ENCODE peak calls at places on chromosomes 16 and 17, in four cellular contexts. One of them, this sample, is unnamed.

GRCh38 chr17:44352922-44353655 is 8.0 kb downstream of the GRN start:
- DNase-seq in IMR-90: no peak
- DNase-seq in A549: no peak
- DNase-seq in K562: peak
- DNase-seq in this sample: no peak

GRCh38 chr17:28379814-28380571 is 8.5 kb downstream of the SARM1 start:
- DNase-seq in K562: no peak
- DNase-seq in A549: peak
- DNase-seq in IMR-90: peak
- DNase-seq in this sample: no peak

GRCh38 chr17:43766413-43767052 is 7.9 kb upstream of the SOST start:
- DNase-seq in A549: peak
- DNase-seq in IMR-90: peak
- DNase-seq in K562: peak
- DNase-seq in this sample: no peak

GRCh38 chr16:31703526-31704128 is 170.0 kb upstream of the ZNF267 start:
- DNase-seq in A549: no peak
- DNase-seq in IMR-90: no peak
- DNase-seq in K562: no peak
- DNase-seq in this sample: no peak

GRCh38 chr17:81515530-81516041 is 3.0 kb upstream of the ACTG1 start:
- DNase-seq in A549: no peak
- DNase-seq in IMR-90: no peak
- DNase-seq in K562: no peak
- DNase-seq in this sample: no peak

GRCh38 chr16:63578791-63579190 is 1542.6 kb upstream of the CDH8 start:
- DNase-seq in IMR-90: no peak
- DNase-seq in K562: no peak
- DNase-seq in A549: no peak
- DNase-seq in this sample: no peak

GRCh38 chr17:43952724-43953666 is 745 bp downstream of the PYY start:
- DNase-seq in K562: peak
- DNase-seq in IMR-90: no peak
- DNase-seq in A549: no peak
- DNase-seq in this sample: no peak

GRCh38 chr17:72515291-72516065 is 394.7 kb downstream of the SOX9 start:
- DNase-seq in IMR-90: peak
- DNase-seq in K562: no peak
- DNase-seq in A549: no peak
- DNase-seq in this sample: peak

GRCh38 chr17:80833952-80834895 is 157.4 kb upstream of the CHMP6 start:
- DNase-seq in A549: no peak
- DNase-seq in IMR-90: peak
- DNase-seq in K562: no peak
- DNase-seq in this sample: no peak

GRCh38 chr16:49473131-49473530 is 99.5 kb downstream of the C16orf78 start:
- DNase-seq in A549: no peak
- DNase-seq in IMR-90: no peak
- DNase-seq in K562: no peak
- DNase-seq in this sample: no peak

GRCh38 chr16:75566889-75567255 is 693 bp downstream of the GABARAPL2 start:
- DNase-seq in A549: no peak
- DNase-seq in K562: peak
- DNase-seq in IMR-90: no peak
- DNase-seq in this sample: no peak

GRCh38 chr17:48143629-48144028 is 36.1 kb downstream of the SNX11 start:
- DNase-seq in K562: no peak
- DNase-seq in IMR-90: no peak
- DNase-seq in A549: no peak
- DNase-seq in this sample: no peak

GRCh38 chr16:55671206-55671973 is 15.6 kb downstream of the SLC6A2 start:
- DNase-seq in K562: no peak
- DNase-seq in A549: no peak
- DNase-seq in IMR-90: no peak
- DNase-seq in this sample: no peak

GRCh38 chr16:70740919-70741778 is 55.3 kb upstream of the MTSS2 start:
- DNase-seq in A549: no peak
- DNase-seq in K562: no peak
- DNase-seq in IMR-90: peak
- DNase-seq in this sample: no peak

GRCh38 chr17:31534223-31534888 is 142.9 kb downstream of the RAB11FIP4 start:
- DNase-seq in A549: no peak
- DNase-seq in IMR-90: peak
- DNase-seq in K562: no peak
- DNase-seq in this sample: no peak

GRCh38 chr17:8192070-8192815 is 2.3 kb upstream of the BORCS6 start:
- DNase-seq in A549: peak
- DNase-seq in K562: peak
- DNase-seq in IMR-90: peak
- DNase-seq in this sample: peak

GRCh38 chr17:48192321-48192731 is 84.8 kb downstream of the SNX11 start:
- DNase-seq in A549: no peak
- DNase-seq in IMR-90: no peak
- DNase-seq in K562: no peak
- DNase-seq in this sample: no peak

GRCh38 chr16:89141884-89142267 is 29.7 kb upstream of the CDH15 start:
- DNase-seq in A549: no peak
- DNase-seq in IMR-90: no peak
- DNase-seq in K562: no peak
- DNase-seq in this sample: no peak

GRCh38 chr17:31842416-31843381 is 16.3 kb downstream of the COPRS start:
- DNase-seq in A549: peak
- DNase-seq in K562: peak
- DNase-seq in IMR-90: peak
- DNase-seq in this sample: no peak

GRCh38 chr17:49851387-49852291 is 3.8 kb upstream of the TAC4 start:
- DNase-seq in A549: peak
- DNase-seq in IMR-90: peak
- DNase-seq in K562: peak
- DNase-seq in this sample: no peak

GRCh38 chr16:89120921-89121351 is 27.3 kb downstream of the ACSF3 start:
- DNase-seq in K562: no peak
- DNase-seq in A549: no peak
- DNase-seq in IMR-90: no peak
- DNase-seq in this sample: no peak

GRCh38 chr17:74733365-74734122 is 3.5 kb upstream of the RAB37 start:
- DNase-seq in K562: no peak
- DNase-seq in IMR-90: no peak
- DNase-seq in A549: no peak
- DNase-seq in this sample: no peak

GRCh38 chr17:64022631-64023063 is 2.2 kb upstream of the ICAM2 start:
- DNase-seq in K562: peak
- DNase-seq in IMR-90: no peak
- DNase-seq in A549: no peak
- DNase-seq in this sample: no peak

GRCh38 chr17:67853703-67854102 is 28.4 kb downstream of the BPTF start:
- DNase-seq in IMR-90: no peak
- DNase-seq in K562: no peak
- DNase-seq in A549: no peak
- DNase-seq in this sample: no peak

GRCh38 chr17:1894753-1895339 is 65.0 kb downstream of the RPA1 start:
- DNase-seq in IMR-90: no peak
- DNase-seq in A549: no peak
- DNase-seq in K562: no peak
- DNase-seq in this sample: no peak

GRCh38 chr16:85611205-85611454 is 2.0 kb upstream of the GSE1 start:
- DNase-seq in K562: peak
- DNase-seq in IMR-90: no peak
- DNase-seq in A549: peak
- DNase-seq in this sample: no peak

GRCh38 chr17:60604686-60605334 is 4.8 kb downstream of the PPM1D start:
- DNase-seq in K562: no peak
- DNase-seq in A549: no peak
- DNase-seq in IMR-90: peak
- DNase-seq in this sample: no peak

GRCh38 chr16:50668368-50669008 is 12.6 kb downstream of the SNX20 start:
- DNase-seq in IMR-90: no peak
- DNase-seq in K562: no peak
- DNase-seq in A549: no peak
- DNase-seq in this sample: no peak

GRCh38 chr16:48740964-48741363 is 131.0 kb upstream of the N4BP1 start:
- DNase-seq in K562: no peak
- DNase-seq in A549: no peak
- DNase-seq in IMR-90: no peak
- DNase-seq in this sample: no peak

DNA sequence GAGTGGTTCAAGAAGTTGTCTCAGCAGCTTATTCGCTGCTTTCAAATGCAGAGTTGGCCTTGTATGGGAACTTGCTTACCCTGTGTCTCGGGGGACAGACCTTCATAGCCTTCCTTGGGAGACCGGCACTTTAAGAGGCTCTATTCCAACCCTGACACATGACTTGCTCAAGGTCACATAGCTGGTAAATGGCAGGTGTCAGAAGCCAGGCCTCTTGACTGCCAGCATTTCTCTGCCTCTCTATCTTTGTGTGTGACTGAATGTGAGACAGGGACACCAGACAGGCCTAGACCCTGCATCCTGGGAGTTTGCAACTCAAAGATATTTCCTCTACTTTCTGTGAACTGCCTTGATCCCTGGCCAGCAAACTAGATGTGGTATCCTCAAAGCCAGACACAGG is 116.8 kb upstream of the TNRC6C start:
- DNase-seq in K562: no peak
- DNase-seq in IMR-90: no peak
- DNase-seq in A549: no peak
- DNase-seq in this sample: no peak
- TF ChIP-seq ELK1 in K562: no peak
- TF ChIP-seq ELK1 in IMR-90: no peak
- TF ChIP-seq ELK1 in A549: no peak
- TF ChIP-seq ELK1 in this sample: no peak

DNA sequence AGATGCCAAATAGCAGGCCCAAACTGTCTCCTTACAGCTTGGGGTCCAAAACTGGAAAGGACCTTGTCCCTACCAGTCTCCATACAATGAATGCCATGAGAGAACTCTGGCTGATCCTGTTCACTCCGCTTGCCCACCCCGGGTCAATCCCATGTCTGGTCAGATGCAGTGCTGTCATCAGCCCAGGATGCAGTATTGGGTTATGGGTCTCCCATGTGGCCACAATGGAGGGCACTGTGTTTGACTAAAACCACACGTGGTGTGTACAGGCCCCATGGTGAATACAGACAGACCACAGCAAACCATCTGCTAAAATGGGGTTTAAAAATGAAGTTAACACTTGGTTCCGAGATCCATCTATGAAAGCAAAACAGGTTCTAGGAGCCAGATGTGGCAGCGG is 20.4 kb downstream of the TRIM16 start:
- DNase-seq in K562: no peak
- DNase-seq in IMR-90: no peak
- DNase-seq in A549: no peak
- DNase-seq in this sample: no peak
- TF ChIP-seq ELK1 in K562: no peak
- TF ChIP-seq ELK1 in IMR-90: no peak
- TF ChIP-seq ELK1 in A549: no peak
- TF ChIP-seq ELK1 in this sample: no peak

GRCh38 chr16:29809031-29809747 is 2.8 kb upstream of the PRRT2 start:
- DNase-seq in IMR-90: no peak
- DNase-seq in A549: no peak
- DNase-seq in K562: no peak
- DNase-seq in this sample: no peak
- TF ChIP-seq ELK1 in IMR-90: no peak
- TF ChIP-seq ELK1 in A549: no peak
- TF ChIP-seq ELK1 in K562: no peak
- TF ChIP-seq ELK1 in this sample: no peak

DNA sequence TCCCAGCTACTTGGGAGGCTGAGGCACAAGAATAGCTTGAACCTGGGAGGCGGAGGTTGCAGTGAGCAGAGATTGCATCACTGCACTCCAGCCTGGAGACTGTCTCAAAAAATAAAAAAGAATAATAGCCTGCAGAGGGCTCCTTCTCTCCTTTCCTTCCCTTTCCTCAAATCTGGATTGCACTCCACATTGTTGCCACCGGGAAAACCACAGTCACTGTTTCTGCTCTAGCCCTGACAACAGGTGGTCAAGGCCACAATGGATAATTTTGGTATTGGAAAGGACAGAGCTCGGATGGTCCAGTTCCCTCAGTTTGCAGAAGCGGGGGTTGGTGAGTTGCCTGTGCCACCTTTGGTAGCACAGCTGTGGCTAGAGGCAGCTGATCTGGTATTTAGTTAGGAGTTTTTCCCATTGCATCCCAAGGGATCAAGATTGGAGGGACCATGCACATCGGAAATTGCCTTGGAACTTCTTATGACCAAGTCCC is 44.7 kb upstream of the PRSS54 start:
- DNase-seq in A549: peak
- DNase-seq in K562: no peak
- DNase-seq in IMR-90: no peak
- DNase-seq in this sample: no peak
- TF ChIP-seq ELK1 in A549: no peak
- TF ChIP-seq ELK1 in K562: no peak
- TF ChIP-seq ELK1 in IMR-90: no peak
- TF ChIP-seq ELK1 in this sample: no peak

DNA sequence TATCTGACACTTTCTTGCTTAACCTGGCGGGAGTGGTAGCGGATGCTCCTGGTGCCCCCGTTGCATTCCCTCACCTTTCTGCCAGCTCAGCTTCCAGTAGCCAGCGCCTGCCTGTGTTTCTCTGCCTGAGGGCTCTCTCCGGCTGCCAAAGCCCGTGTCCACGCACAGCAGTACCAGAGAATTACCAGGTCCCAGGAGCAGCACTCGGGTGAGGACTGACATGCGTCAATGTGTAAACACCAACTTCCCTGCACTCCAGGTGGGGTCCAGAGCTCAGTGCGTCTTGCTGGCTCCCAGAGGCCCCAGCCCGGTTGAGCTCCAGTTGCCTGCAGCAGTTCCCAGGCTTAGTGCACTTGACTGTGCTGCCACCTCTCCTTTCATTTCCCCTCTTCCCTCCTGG is 54.8 kb downstream of the CDH13 start:
- DNase-seq in A549: no peak
- DNase-seq in IMR-90: no peak
- DNase-seq in K562: no peak
- DNase-seq in this sample: no peak
- TF ChIP-seq ELK1 in A549: no peak
- TF ChIP-seq ELK1 in IMR-90: no peak
- TF ChIP-seq ELK1 in K562: no peak
- TF ChIP-seq ELK1 in this sample: no peak

GRCh38 chr16:11992008-11992584 is 15.6 kb downstream of the SNX29 start:
- DNase-seq in IMR-90: no peak
- DNase-seq in A549: no peak
- DNase-seq in K562: no peak
- DNase-seq in this sample: no peak
- TF ChIP-seq ELK1 in IMR-90: no peak
- TF ChIP-seq ELK1 in A549: no peak
- TF ChIP-seq ELK1 in K562: no peak
- TF ChIP-seq ELK1 in this sample: no peak

GRCh38 chr16:68426355-68426652 is 22.0 kb downstream of the SMPD3 start:
- DNase-seq in K562: no peak
- DNase-seq in A549: no peak
- DNase-seq in IMR-90: no peak
- DNase-seq in this sample: no peak
- TF ChIP-seq ELK1 in K562: no peak
- TF ChIP-seq ELK1 in A549: no peak
- TF ChIP-seq ELK1 in IMR-90: no peak
- TF ChIP-seq ELK1 in this sample: no peak

DNA sequence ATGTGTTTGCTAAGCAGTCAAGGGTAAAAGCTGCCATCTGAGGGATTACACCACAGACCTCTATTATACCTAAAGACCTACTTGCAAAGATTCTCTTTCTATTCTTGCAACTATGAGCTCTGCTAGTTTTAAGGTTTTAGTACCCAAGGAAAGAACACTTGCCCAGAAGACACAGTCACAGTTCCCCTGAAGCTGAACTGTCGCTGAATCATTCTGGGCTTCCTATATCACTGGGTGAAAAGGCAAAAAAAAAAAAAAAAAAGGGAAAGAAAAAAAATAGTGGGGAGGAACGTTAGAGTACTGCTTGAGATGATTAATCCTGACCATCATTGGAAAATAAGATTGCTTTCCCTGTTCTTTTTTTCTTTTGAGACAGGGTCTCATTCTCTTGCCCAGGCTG is 37.9 kb downstream of the LYRM1 start:
- DNase-seq in A549: no peak
- DNase-seq in IMR-90: peak
- DNase-seq in K562: no peak
- DNase-seq in this sample: no peak
- TF ChIP-seq ELK1 in A549: no peak
- TF ChIP-seq ELK1 in IMR-90: no peak
- TF ChIP-seq ELK1 in K562: no peak
- TF ChIP-seq ELK1 in this sample: no peak